ENCODE peak calls at places on chromosomes 3 and 15, in eight cellular contexts. One of them, this sample, is unnamed.

GRCh38 chr3:37707428-37708372 is 154.0 kb upstream of the CTDSPL start:
- DNase-seq in activated effector memory CD4-positive, alpha-beta T cell treated with Interleukin-2 at 50 U/mL for 16 hours: no peak
- DNase-seq in CD8-positive, alpha-beta memory T cell: no peak
- DNase-seq in WTC11: no peak
- DNase-seq in NCI-H82: no peak
- DNase-seq in neural progenitor cell: no peak
- DNase-seq in globus pallidus: no peak
- DNase-seq in SJSA1: no peak
- DNase-seq in this sample: no peak

GRCh38 chr3:192122832-192123594 is 604.3 kb downstream of the FGF12 start:
- DNase-seq in activated effector memory CD4-positive, alpha-beta T cell treated with Interleukin-2 at 50 U/mL for 16 hours: no peak
- DNase-seq in neural progenitor cell: no peak
- DNase-seq in CD8-positive, alpha-beta memory T cell: no peak
- DNase-seq in SJSA1: no peak
- DNase-seq in NCI-H82: no peak
- DNase-seq in WTC11: no peak
- DNase-seq in globus pallidus: no peak
- DNase-seq in this sample: no peak

GRCh38 chr3:136818851-136819783 is at the start of gene SLC35G2:
- DNase-seq in CD8-positive, alpha-beta memory T cell: peak; percentile 28
- DNase-seq in WTC11: peak; percentile 78
- DNase-seq in neural progenitor cell: peak; percentile 81
- DNase-seq in globus pallidus: peak; percentile 57
- DNase-seq in SJSA1: peak; percentile 80
- DNase-seq in activated effector memory CD4-positive, alpha-beta T cell treated with Interleukin-2 at 50 U/mL for 16 hours: peak; percentile 10
- DNase-seq in NCI-H82: peak; percentile 96
- DNase-seq in this sample: peak; percentile 63

GRCh38 chr15:74387988-74388955 is 20.8 kb upstream of the CYP11A1 start:
- DNase-seq in SJSA1: no peak
- DNase-seq in CD8-positive, alpha-beta memory T cell: no peak
- DNase-seq in activated effector memory CD4-positive, alpha-beta T cell treated with Interleukin-2 at 50 U/mL for 16 hours: no peak
- DNase-seq in neural progenitor cell: peak; percentile 37
- DNase-seq in NCI-H82: no peak
- DNase-seq in globus pallidus: no peak
- DNase-seq in WTC11: no peak
- DNase-seq in this sample: no peak

GRCh38 chr3:49593046-49593445 is 38.8 kb downstream of the BSN start:
- DNase-seq in WTC11: no peak
- DNase-seq in neural progenitor cell: no peak
- DNase-seq in CD8-positive, alpha-beta memory T cell: no peak
- DNase-seq in SJSA1: no peak
- DNase-seq in activated effector memory CD4-positive, alpha-beta T cell treated with Interleukin-2 at 50 U/mL for 16 hours: no peak
- DNase-seq in globus pallidus: no peak
- DNase-seq in NCI-H82: no peak
- DNase-seq in this sample: no peak

GRCh38 chr3:193743702-193744047 is 150.7 kb downstream of the OPA1 start:
- DNase-seq in WTC11: no peak
- DNase-seq in SJSA1: no peak
- DNase-seq in CD8-positive, alpha-beta memory T cell: no peak
- DNase-seq in neural progenitor cell: no peak
- DNase-seq in NCI-H82: no peak
- DNase-seq in activated effector memory CD4-positive, alpha-beta T cell treated with Interleukin-2 at 50 U/mL for 16 hours: no peak
- DNase-seq in globus pallidus: no peak
- DNase-seq in this sample: no peak

GRCh38 chr15:88441076-88441730 is 26.0 kb downstream of the MRPL46 start:
- DNase-seq in activated effector memory CD4-positive, alpha-beta T cell treated with Interleukin-2 at 50 U/mL for 16 hours: no peak
- DNase-seq in WTC11: no peak
- DNase-seq in NCI-H82: no peak
- DNase-seq in SJSA1: no peak
- DNase-seq in neural progenitor cell: no peak
- DNase-seq in CD8-positive, alpha-beta memory T cell: no peak
- DNase-seq in globus pallidus: no peak
- DNase-seq in this sample: no peak

GRCh38 chr3:58502832-58503231 is 10.9 kb downstream of the KCTD6 start:
- DNase-seq in globus pallidus: no peak
- DNase-seq in activated effector memory CD4-positive, alpha-beta T cell treated with Interleukin-2 at 50 U/mL for 16 hours: no peak
- DNase-seq in SJSA1: no peak
- DNase-seq in WTC11: no peak
- DNase-seq in neural progenitor cell: no peak
- DNase-seq in CD8-positive, alpha-beta memory T cell: no peak
- DNase-seq in NCI-H82: no peak
- DNase-seq in this sample: no peak

GRCh38 chr3:125374501-125374995 is 577 bp downstream of the ZNF148 start:
- DNase-seq in activated effector memory CD4-positive, alpha-beta T cell treated with Interleukin-2 at 50 U/mL for 16 hours: peak; percentile 8
- DNase-seq in SJSA1: peak; percentile 49
- DNase-seq in WTC11: peak; percentile 49
- DNase-seq in CD8-positive, alpha-beta memory T cell: no peak
- DNase-seq in NCI-H82: peak; percentile 76
- DNase-seq in neural progenitor cell: peak; percentile 62
- DNase-seq in globus pallidus: peak; percentile 24
- DNase-seq in this sample: peak; percentile 57